ENCODE peak calls at places on chromosomes 4 and X, in nine cellular contexts. H is aorta; W is H7; I is HTR-8/SVneo; T is activated CD4-positive, alpha-beta T cell treated with anti-CD3 and anti-CD28 coated beads, Interleukin-2, amount 50 U/mL, for 48 hours; D is T-helper 9 cell; Z is psoas muscle; E is nucleus accumbens; Q is RWPE1. F is an unnamed sample.

GRCh38 chr4:103008875-103009729 is 10.4 kb downstream of the SLC9B1 start:
- DNase-seq in H (no peak), W (peak; percentile 28), I (peak; percentile 46), T (no peak), D (no peak), Z (no peak), E (no peak), Q (peak; percentile 52), F (peak; percentile 59)

GRCh38 chr4:8834681-8835220 is 36.9 kb downstream of the HMX1 start:
- DNase-seq in H (no peak), W (peak; percentile 61), I (no peak), T (no peak), D (no peak), Z (no peak), E (no peak), Q (no peak), F (no peak)

GRCh38 chrX:121405826-121406225 is 358.4 kb downstream of the GLUD2 start:
- DNase-seq in H (no peak), W (no peak), I (no peak), T (no peak), D (no peak), Z (no peak), E (no peak), Q (no peak), F (no peak)

GRCh38 chrX:72308566-72309296 is 3.0 kb upstream of the CITED1 start:
- DNase-seq in H (peak; percentile 69), W (peak; percentile 83), I (peak; percentile 87), T (peak; percentile 37), D (no peak), Z (peak; percentile 61), E (peak; percentile 4), Q (peak; percentile 28), F (peak; percentile 46)

GRCh38 chr4:149765630-149766029 is 50.0 kb downstream of the IQCM start:
- DNase-seq in H (no peak), W (no peak), I (peak; percentile 10), T (no peak), D (no peak), Z (no peak), E (no peak), Q (peak; percentile 25), F (no peak)

GRCh38 chrX:670596-670995 is 40.0 kb downstream of the SHOX start:
- DNase-seq in H (no peak), W (peak; percentile 49), I (no peak), T (no peak), D (no peak), Z (no peak), E (no peak), Q (no peak), F (no peak)

GRCh38 chr4:26863512-26863911 is 2.9 kb downstream of the STIM2 start:
- DNase-seq in H (no peak), W (no peak), I (no peak), T (no peak), D (no peak), Z (no peak), E (no peak), Q (no peak), F (no peak)

GRCh38 chr4:169407217-169407845 is 136.6 kb upstream of the SH3RF1 start:
- DNase-seq in H (no peak), W (no peak), I (no peak), T (no peak), D (no peak), Z (no peak), E (no peak), Q (no peak), F (no peak)

GRCh38 chr4:95547708-95548471 is 883 bp downstream of the UNC5C start:
- DNase-seq in H (peak; percentile 63), W (peak; percentile 42), I (no peak), T (peak; percentile 4), D (no peak), Z (peak; percentile 35), E (peak; percentile 86), Q (no peak), F (no peak)

GRCh38 chrX:14712096-14712495 is 160.8 kb downstream of the FANCB start:
- DNase-seq in H (no peak), W (no peak), I (no peak), T (no peak), D (no peak), Z (no peak), E (no peak), Q (no peak), F (no peak)

GRCh38 chr4:109177411-109177810 is 125.0 kb downstream of the COL25A1 start:
- DNase-seq in H (no peak), W (no peak), I (no peak), T (no peak), D (no peak), Z (no peak), E (no peak), Q (no peak), F (no peak)

GRCh38 chrX:42246814-42247213 is 323.5 kb upstream of the CASK start:
- DNase-seq in H (no peak), W (no peak), I (no peak), T (no peak), D (no peak), Z (no peak), E (no peak), Q (no peak), F (no peak)

F was measured in fibroblast of gingiva.